ENCODE peak calls at places on chromosomes 4 and X, in nine cellular contexts. S is stomach, H is A549, O is lower leg skin, U is NB4, K is uterus, P is IMR-90, E is gastrocnemius medialis, R is prostate gland. L is an unnamed sample.

GRCh38 chrX:17030580-17031285 is 84.3 kb downstream of the REPS2 start:
- DNase-seq in S (no peak), H (no peak), O (no peak), U (no peak), K (no peak), P (no peak), E (no peak), R (no peak), L (no peak)

GRCh38 chrX:21770631-21771321 is 12.9 kb upstream of the SMPX start:
- DNase-seq in S (no peak), H (no peak), O (no peak), U (no peak), K (no peak), P (no peak), E (no peak), R (no peak), L (peak)

GRCh38 chrX:108811891-108812290 is 75.5 kb upstream of the IRS4 start:
- DNase-seq in S (no peak), H (peak), O (no peak), U (no peak), K (no peak), P (no peak), E (no peak), R (no peak), L (no peak)

GRCh38 chr4:108637856-108638255 is 12.5 kb upstream of the OSTC start:
- DNase-seq in S (no peak), H (no peak), O (no peak), U (no peak), K (no peak), P (no peak), E (no peak), R (no peak), L (no peak)

GRCh38 chr4:8921465-8921864 is 49.8 kb upstream of the HMX1 start:
- DNase-seq in S (no peak), H (no peak), O (no peak), U (no peak), K (no peak), P (no peak), E (no peak), R (no peak), L (no peak)

GRCh38 chrX:16643160-16643559 is 6.8 kb upstream of the S100G start:
- DNase-seq in S (no peak), H (no peak), O (no peak), U (no peak), K (no peak), P (peak), E (no peak), R (no peak), L (no peak)

GRCh38 chr4:115453416-115453815 is 340.0 kb upstream of the NDST4 start:
- DNase-seq in S (no peak), H (no peak), O (no peak), U (no peak), K (no peak), P (no peak), E (no peak), R (no peak), L (no peak)

GRCh38 chr4:122992111-122992510 is 69.7 kb upstream of the NUDT6 start:
- DNase-seq in S (no peak), H (no peak), O (no peak), U (no peak), K (no peak), P (no peak), E (no peak), R (no peak), L (no peak)

GRCh38 chr4:78710536-78710935 is 65.6 kb upstream of the BMP2K start:
- DNase-seq in S (no peak), H (no peak), O (no peak), U (no peak), K (no peak), P (peak), E (no peak), R (no peak), L (no peak)

GRCh38 chrX:71625471-71625870 is 7.2 kb upstream of the CXCR3 start:
- DNase-seq in S (no peak), H (no peak), O (no peak), U (no peak), K (no peak), P (no peak), E (no peak), R (no peak), L (no peak)

GRCh38 chr4:52726821-52727580 is 24.2 kb downstream of the ERVMER34-1 start:
- DNase-seq in S (no peak), H (no peak), O (no peak), U (no peak), K (no peak), P (no peak), E (no peak), R (no peak), L (no peak)

GRCh38 chr4:52718123-52718522 is 33.1 kb downstream of the ERVMER34-1 start:
- DNase-seq in S (no peak), H (no peak), O (no peak), U (peak), K (no peak), P (peak), E (no peak), R (no peak), L (no peak)

GRCh38 chr4:52716364-52717151 is 34.7 kb downstream of the ERVMER34-1 start:
- DNase-seq in S (no peak), H (no peak), O (no peak), U (peak), K (no peak), P (no peak), E (no peak), R (no peak), L (no peak)

GRCh38 chr4:52721968-52722814 is 29.0 kb downstream of the ERVMER34-1 start:
- DNase-seq in S (peak), H (peak), O (peak), U (peak), K (peak), P (peak), E (peak), R (peak), L (peak)
- TF ChIP-seq POLR2A in S (no peak), H (peak), O (no peak), U (peak), K (peak), P (peak), E (peak), R (peak), L (peak)

GRCh38 chr4:6705638-6706037 is 4.0 kb downstream of the MRFAP1L1 start:
- DNase-seq in S (no peak), H (no peak), O (no peak), U (no peak), K (no peak), P (no peak), E (no peak), R (no peak), L (no peak)

GRCh38 chr4:6710282-6710681 is 617 bp upstream of the MRFAP1L1 start:
- DNase-seq in S (no peak), H (no peak), O (no peak), U (no peak), K (no peak), P (no peak), E (no peak), R (no peak), L (no peak)

GRCh38 chr4:6706173-6706572 is 3.5 kb downstream of the MRFAP1L1 start:
- DNase-seq in S (no peak), H (no peak), O (no peak), U (no peak), K (no peak), P (no peak), E (no peak), R (no peak), L (no peak)

GRCh38 chr4:6714954-6715353 is 1.0 kb upstream of the BLOC1S4 start:
- DNase-seq in S (no peak), H (no peak), O (no peak), U (no peak), K (no peak), P (no peak), E (no peak), R (no peak), L (no peak)

DNA sequence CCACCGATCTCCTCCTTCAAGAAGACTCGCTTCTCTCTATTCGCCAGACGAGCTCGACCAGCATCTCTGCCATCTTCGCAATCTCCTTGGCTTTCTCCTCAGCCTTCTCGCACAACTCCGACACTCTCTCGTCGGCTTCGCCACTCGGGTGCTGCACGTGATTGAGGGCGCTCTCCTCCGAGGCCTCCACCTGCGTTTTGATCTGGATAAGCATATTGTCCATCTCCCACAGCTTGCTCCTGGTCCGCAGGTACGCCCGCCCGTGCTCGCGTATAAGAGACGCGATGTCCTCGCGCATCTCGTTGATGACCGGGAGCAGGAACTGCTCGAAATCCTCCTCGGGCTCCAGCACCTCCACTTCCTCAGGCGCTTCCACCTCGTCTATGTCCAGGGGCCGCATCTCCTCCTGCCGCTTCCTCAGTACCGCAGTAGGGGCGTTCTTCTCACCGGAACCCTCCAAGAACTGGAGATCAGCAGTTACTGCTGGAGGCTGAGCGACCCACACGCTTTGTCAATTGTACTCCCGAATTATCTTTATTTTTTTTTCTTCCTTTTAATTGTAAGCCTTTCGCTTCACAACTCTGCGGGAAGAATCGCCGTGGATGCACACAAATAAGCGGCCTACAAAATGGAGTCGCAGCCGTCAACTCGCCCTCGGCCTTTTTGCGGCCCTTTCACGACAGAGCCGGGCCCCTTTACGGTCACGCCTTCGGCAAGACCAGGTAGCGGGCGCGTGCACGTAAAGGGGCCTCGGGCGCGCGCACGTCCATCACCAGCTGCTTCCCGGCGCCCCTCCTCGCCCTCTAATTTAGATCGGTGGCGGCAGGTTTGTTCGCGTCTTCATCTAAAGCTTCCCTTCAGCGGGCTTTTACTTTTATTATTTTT is at the start of gene MRFAP1L1:
- DNase-seq in S (peak), H (peak), O (peak), U (peak), K (peak), P (peak), E (peak), R (peak), L (peak)
- TF ChIP-seq POLR2A in S (no peak), H (peak), O (no peak), U (peak), K (peak), P (peak), E (peak), R (peak), L (peak)

GRCh38 chr4:2963185-2964076 is at the start of the genes GRK4 and NOP14:
- DNase-seq in S (peak), H (peak), O (peak), U (peak), K (peak), P (peak), E (peak), R (peak), L (peak)

GRCh38 chr4:2964077-2964471 is 703 bp downstream of the GRK4 start:
- DNase-seq in S (no peak), H (no peak), O (no peak), U (peak), K (no peak), P (no peak), E (no peak), R (no peak), L (no peak)

GRCh38 chr4:2961411-2962098 is 1.7 kb downstream of the NOP14 start:
- DNase-seq in S (no peak), H (no peak), O (no peak), U (peak), K (no peak), P (no peak), E (no peak), R (no peak), L (no peak)

GRCh38 chr4:2962099-2962455 is 1.1 kb downstream of the NOP14 start:
- DNase-seq in S (no peak), H (no peak), O (no peak), U (peak), K (no peak), P (no peak), E (no peak), R (no peak), L (no peak)

GRCh38 chr4:2962614-2963184 is 507 bp downstream of the NOP14 start:
- DNase-seq in S (peak), H (no peak), O (no peak), U (peak), K (no peak), P (peak), E (peak), R (no peak), L (no peak)
- TF ChIP-seq POLR2A in S (no peak), H (no peak), O (no peak), U (no peak), K (no peak), P (no peak), E (no peak), R (no peak), L (no peak)

DNA sequence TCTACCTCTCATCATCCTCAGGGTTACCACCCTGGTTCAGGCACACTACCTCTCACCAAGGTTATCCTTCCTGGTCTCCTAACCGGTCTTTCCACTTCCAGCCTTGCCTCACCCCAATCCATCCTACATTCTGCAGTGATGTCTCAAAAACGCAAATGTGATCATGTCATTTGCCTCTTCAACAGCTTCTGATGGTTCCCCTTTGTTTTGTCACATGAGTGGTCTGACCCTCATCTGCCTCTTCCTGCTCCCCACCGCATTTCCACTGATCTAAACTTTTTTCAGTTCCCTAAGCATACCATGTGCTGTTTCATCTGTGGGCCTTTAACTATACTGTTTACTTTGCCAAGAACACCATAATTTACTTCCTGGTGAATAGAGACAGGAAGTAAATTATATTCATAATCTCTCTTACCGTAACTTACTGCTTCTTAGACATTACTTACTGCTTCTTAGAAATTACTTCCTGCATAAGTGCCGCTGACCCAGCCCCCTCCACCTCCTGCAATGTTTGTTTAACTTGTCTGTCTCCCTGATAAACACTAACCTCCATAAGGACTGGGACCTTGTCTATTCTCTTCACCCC is 27.1 kb upstream of the NSUN7 start:
- DNase-seq in S (no peak), H (no peak), O (no peak), U (no peak), K (no peak), P (no peak), E (no peak), R (no peak), L (no peak)
- TF ChIP-seq POLR2A in S (no peak), H (no peak), O (no peak), U (no peak), K (no peak), P (no peak), E (no peak), R (no peak), L (no peak)

GRCh38 chrX:3362956-3363355 is 16.5 kb upstream of the MXRA5 start:
- DNase-seq in S (no peak), H (no peak), O (no peak), U (no peak), K (no peak), P (no peak), E (no peak), R (peak), L (no peak)
- TF ChIP-seq POLR2A in S (no peak), H (no peak), O (no peak), U (no peak), K (no peak), P (no peak), E (no peak), R (no peak), L (no peak)

GRCh38 chr4:25535278-25535677 is 120.4 kb upstream of the SLC34A2 start:
- DNase-seq in S (no peak), H (no peak), O (no peak), U (no peak), K (no peak), P (no peak), E (no peak), R (no peak), L (no peak)
- TF ChIP-seq POLR2A in S (no peak), H (no peak), O (no peak), U (no peak), K (no peak), P (no peak), E (no peak), R (no peak), L (no peak)

GRCh38 chr4:38298868-38299713 is 338.9 kb downstream of the PTTG2 start:
- DNase-seq in S (no peak), H (no peak), O (no peak), U (no peak), K (no peak), P (no peak), E (no peak), R (no peak), L (no peak)
- TF ChIP-seq POLR2A in S (no peak), H (no peak), O (no peak), U (no peak), K (no peak), P (no peak), E (no peak), R (no peak), L (no peak)